ENCODE peak calls at places on chromosomes 2 and 18, in six cellular contexts. One of them, this sample, is unnamed.

GRCh38 chr2:113251118-113251517 is 27.6 kb downstream of the PAX8 start:
- DNase-seq in stimulated activated CD8-positive, alpha-beta memory T cell treated with anti-CD3 and anti-CD28 coated beads, Interleukin-4, amount 100 ng/mL, for 1 hour: no peak
- DNase-seq in EL: no peak
- DNase-seq in H4: no peak
- DNase-seq in nephron progenitor cell: no peak
- DNase-seq in right atrium auricular region: no peak
- DNase-seq in this sample: peak

GRCh38 chr18:60624207-60624606 is 251.6 kb upstream of the MC4R start:
- DNase-seq in stimulated activated CD8-positive, alpha-beta memory T cell treated with anti-CD3 and anti-CD28 coated beads, Interleukin-4, amount 100 ng/mL, for 1 hour: no peak
- DNase-seq in EL: no peak
- DNase-seq in H4: no peak
- DNase-seq in nephron progenitor cell: no peak
- DNase-seq in right atrium auricular region: no peak
- DNase-seq in this sample: no peak

GRCh38 chr2:233408366-233409285 is 54.3 kb downstream of the DGKD start:
- DNase-seq in stimulated activated CD8-positive, alpha-beta memory T cell treated with anti-CD3 and anti-CD28 coated beads, Interleukin-4, amount 100 ng/mL, for 1 hour: no peak
- DNase-seq in EL: no peak
- DNase-seq in H4: no peak
- DNase-seq in nephron progenitor cell: no peak
- DNase-seq in right atrium auricular region: peak
- DNase-seq in this sample: no peak

GRCh38 chr2:238155761-238156694 is 2.7 kb upstream of the ERFE start:
- DNase-seq in stimulated activated CD8-positive, alpha-beta memory T cell treated with anti-CD3 and anti-CD28 coated beads, Interleukin-4, amount 100 ng/mL, for 1 hour: no peak
- DNase-seq in EL: no peak
- DNase-seq in H4: no peak
- DNase-seq in nephron progenitor cell: no peak
- DNase-seq in right atrium auricular region: no peak
- DNase-seq in this sample: no peak

GRCh38 chr2:53234548-53234903 is 533.1 kb upstream of the CHAC2 start:
- DNase-seq in stimulated activated CD8-positive, alpha-beta memory T cell treated with anti-CD3 and anti-CD28 coated beads, Interleukin-4, amount 100 ng/mL, for 1 hour: no peak
- DNase-seq in EL: no peak
- DNase-seq in H4: no peak
- DNase-seq in nephron progenitor cell: no peak
- DNase-seq in right atrium auricular region: no peak
- DNase-seq in this sample: no peak

GRCh38 chr2:28296904-28297303 is 95.8 kb upstream of the FOSL2 start:
- DNase-seq in stimulated activated CD8-positive, alpha-beta memory T cell treated with anti-CD3 and anti-CD28 coated beads, Interleukin-4, amount 100 ng/mL, for 1 hour: no peak
- DNase-seq in EL: peak
- DNase-seq in H4: no peak
- DNase-seq in nephron progenitor cell: no peak
- DNase-seq in right atrium auricular region: no peak
- DNase-seq in this sample: peak

GRCh38 chr2:46073540-46074018 is 223.6 kb upstream of the EPAS1 start:
- DNase-seq in stimulated activated CD8-positive, alpha-beta memory T cell treated with anti-CD3 and anti-CD28 coated beads, Interleukin-4, amount 100 ng/mL, for 1 hour: no peak
- DNase-seq in EL: peak
- DNase-seq in H4: peak
- DNase-seq in nephron progenitor cell: no peak
- DNase-seq in right atrium auricular region: no peak
- DNase-seq in this sample: peak

GRCh38 chr18:24219561-24220317 is 80.9 kb downstream of the CABYR start:
- DNase-seq in stimulated activated CD8-positive, alpha-beta memory T cell treated with anti-CD3 and anti-CD28 coated beads, Interleukin-4, amount 100 ng/mL, for 1 hour: no peak
- DNase-seq in EL: no peak
- DNase-seq in H4: no peak
- DNase-seq in nephron progenitor cell: no peak
- DNase-seq in right atrium auricular region: no peak
- DNase-seq in this sample: no peak

GRCh38 chr2:72103690-72104089 is 44.0 kb downstream of the CYP26B1 start:
- DNase-seq in stimulated activated CD8-positive, alpha-beta memory T cell treated with anti-CD3 and anti-CD28 coated beads, Interleukin-4, amount 100 ng/mL, for 1 hour: no peak
- DNase-seq in EL: no peak
- DNase-seq in H4: no peak
- DNase-seq in nephron progenitor cell: no peak
- DNase-seq in right atrium auricular region: no peak
- DNase-seq in this sample: no peak

GRCh38 chr18:8602040-8602439 is 7.2 kb upstream of the RAB12 start:
- DNase-seq in stimulated activated CD8-positive, alpha-beta memory T cell treated with anti-CD3 and anti-CD28 coated beads, Interleukin-4, amount 100 ng/mL, for 1 hour: no peak
- DNase-seq in EL: no peak
- DNase-seq in H4: no peak
- DNase-seq in nephron progenitor cell: no peak
- DNase-seq in right atrium auricular region: no peak
- DNase-seq in this sample: no peak

GRCh38 chr2:120554625-120555032 is 181.0 kb upstream of the GLI2 start:
- DNase-seq in stimulated activated CD8-positive, alpha-beta memory T cell treated with anti-CD3 and anti-CD28 coated beads, Interleukin-4, amount 100 ng/mL, for 1 hour: no peak
- DNase-seq in EL: no peak
- DNase-seq in H4: no peak
- DNase-seq in nephron progenitor cell: no peak
- DNase-seq in right atrium auricular region: no peak
- DNase-seq in this sample: no peak

GRCh38 chr2:162103443-162104009 is 29.5 kb upstream of the DPP4 start:
- DNase-seq in stimulated activated CD8-positive, alpha-beta memory T cell treated with anti-CD3 and anti-CD28 coated beads, Interleukin-4, amount 100 ng/mL, for 1 hour: no peak
- DNase-seq in EL: no peak
- DNase-seq in H4: no peak
- DNase-seq in nephron progenitor cell: no peak
- DNase-seq in right atrium auricular region: no peak
- DNase-seq in this sample: no peak

GRCh38 chr18:50816767-50817166 is 3.0 kb downstream of the MRO start:
- DNase-seq in stimulated activated CD8-positive, alpha-beta memory T cell treated with anti-CD3 and anti-CD28 coated beads, Interleukin-4, amount 100 ng/mL, for 1 hour: no peak
- DNase-seq in EL: no peak
- DNase-seq in H4: no peak
- DNase-seq in nephron progenitor cell: peak
- DNase-seq in right atrium auricular region: no peak
- DNase-seq in this sample: peak

GRCh38 chr2:210429403-210430137 is 47.0 kb downstream of the LANCL1 start:
- DNase-seq in stimulated activated CD8-positive, alpha-beta memory T cell treated with anti-CD3 and anti-CD28 coated beads, Interleukin-4, amount 100 ng/mL, for 1 hour: no peak
- DNase-seq in EL: no peak
- DNase-seq in H4: no peak
- DNase-seq in nephron progenitor cell: no peak
- DNase-seq in right atrium auricular region: no peak
- DNase-seq in this sample: no peak

GRCh38 chr2:172021955-172022354 is 22.2 kb downstream of the METAP1D start:
- DNase-seq in stimulated activated CD8-positive, alpha-beta memory T cell treated with anti-CD3 and anti-CD28 coated beads, Interleukin-4, amount 100 ng/mL, for 1 hour: no peak
- DNase-seq in EL: peak
- DNase-seq in H4: peak
- DNase-seq in nephron progenitor cell: peak
- DNase-seq in right atrium auricular region: no peak
- DNase-seq in this sample: peak

GRCh38 chr18:394997-395383 is 105.5 kb downstream of the COLEC12 start:
- DNase-seq in stimulated activated CD8-positive, alpha-beta memory T cell treated with anti-CD3 and anti-CD28 coated beads, Interleukin-4, amount 100 ng/mL, for 1 hour: no peak
- DNase-seq in EL: peak
- DNase-seq in H4: peak
- DNase-seq in nephron progenitor cell: no peak
- DNase-seq in right atrium auricular region: no peak
- DNase-seq in this sample: peak

GRCh38 chr18:44826418-44827259 is 146.0 kb downstream of the SETBP1 start:
- DNase-seq in stimulated activated CD8-positive, alpha-beta memory T cell treated with anti-CD3 and anti-CD28 coated beads, Interleukin-4, amount 100 ng/mL, for 1 hour: no peak
- DNase-seq in EL: peak
- DNase-seq in H4: peak
- DNase-seq in nephron progenitor cell: no peak
- DNase-seq in right atrium auricular region: peak
- DNase-seq in this sample: peak

GRCh38 chr18:45690975-45691815 is 32.8 kb upstream of the SLC14A1 start:
- DNase-seq in stimulated activated CD8-positive, alpha-beta memory T cell treated with anti-CD3 and anti-CD28 coated beads, Interleukin-4, amount 100 ng/mL, for 1 hour: peak
- DNase-seq in EL: peak
- DNase-seq in H4: peak
- DNase-seq in nephron progenitor cell: peak
- DNase-seq in right atrium auricular region: peak
- DNase-seq in this sample: peak

GRCh38 chr2:33340265-33340664 is 136.2 kb upstream of the RASGRP3 start:
- DNase-seq in stimulated activated CD8-positive, alpha-beta memory T cell treated with anti-CD3 and anti-CD28 coated beads, Interleukin-4, amount 100 ng/mL, for 1 hour: no peak
- DNase-seq in EL: no peak
- DNase-seq in H4: no peak
- DNase-seq in nephron progenitor cell: no peak
- DNase-seq in right atrium auricular region: peak
- DNase-seq in this sample: no peak

GRCh38 chr2:25115902-25116301 is 52.5 kb downstream of the POMC start:
- DNase-seq in stimulated activated CD8-positive, alpha-beta memory T cell treated with anti-CD3 and anti-CD28 coated beads, Interleukin-4, amount 100 ng/mL, for 1 hour: no peak
- DNase-seq in EL: peak
- DNase-seq in H4: no peak
- DNase-seq in nephron progenitor cell: no peak
- DNase-seq in right atrium auricular region: no peak
- DNase-seq in this sample: no peak

GRCh38 chr2:172079838-172080640 is 5.3 kb upstream of the DLX1 start:
- DNase-seq in stimulated activated CD8-positive, alpha-beta memory T cell treated with anti-CD3 and anti-CD28 coated beads, Interleukin-4, amount 100 ng/mL, for 1 hour: no peak
- DNase-seq in EL: peak
- DNase-seq in H4: no peak
- DNase-seq in nephron progenitor cell: no peak
- DNase-seq in right atrium auricular region: no peak
- DNase-seq in this sample: no peak

GRCh38 chr2:203706403-203706802 is at the start of gene CD28:
- DNase-seq in stimulated activated CD8-positive, alpha-beta memory T cell treated with anti-CD3 and anti-CD28 coated beads, Interleukin-4, amount 100 ng/mL, for 1 hour: peak
- DNase-seq in EL: no peak
- DNase-seq in H4: no peak
- DNase-seq in nephron progenitor cell: no peak
- DNase-seq in right atrium auricular region: no peak
- DNase-seq in this sample: no peak